ENCODE peak calls at places on chromosome 19, in seven cellular contexts. B, K, W, Z, O, I and S are unnamed samples.

GRCh38 chr19:29741226-29741625 is 26.2 kb upstream of the C19orf12 start:
- DNase-seq in B (no peak), K (no peak), W (no peak), Z (no peak), O (no peak), I (no peak), S (no peak)

GRCh38 chr19:8333771-8334457 is 9.1 kb downstream of the KANK3 start:
- DNase-seq in B (no peak), K (no peak), W (no peak), Z (no peak), O (peak), I (no peak), S (no peak)

GRCh38 chr19:34430738-34431625 is 2.8 kb downstream of the UBA2 start:
- DNase-seq in B (peak), K (no peak), W (peak), Z (no peak), O (peak), I (peak), S (no peak)

GRCh38 chr19:8466018-8466417 is 21.2 kb downstream of the HNRNPM start:
- DNase-seq in B (no peak), K (peak), W (peak), Z (no peak), O (no peak), I (no peak), S (no peak)

GRCh38 chr19:30564551-30565011 is 192.4 kb downstream of the ZNF536 start:
- DNase-seq in B (no peak), K (no peak), W (no peak), Z (no peak), O (no peak), I (no peak), S (no peak)

GRCh38 chr19:44740351-44740824 is 8.1 kb upstream of the BCL3 start:
- DNase-seq in B (no peak), K (no peak), W (no peak), Z (no peak), O (no peak), I (peak), S (no peak)

GRCh38 chr19:47430041-47430802 is 10.9 kb upstream of the MEIS3 start:
- DNase-seq in B (no peak), K (no peak), W (peak), Z (no peak), O (no peak), I (no peak), S (no peak)

GRCh38 chr19:55720801-55721200 is 17.4 kb downstream of the NLRP9 start:
- DNase-seq in B (no peak), K (no peak), W (no peak), Z (no peak), O (no peak), I (no peak), S (no peak)

GRCh38 chr19:42436006-42436405 is 6.7 kb downstream of the CXCL17 start:
- DNase-seq in B (no peak), K (no peak), W (no peak), Z (no peak), O (no peak), I (no peak), S (no peak)

GRCh38 chr19:11125994-11126685 is 29.4 kb downstream of the SPC24 start:
- DNase-seq in B (peak), K (peak), W (peak), Z (peak), O (peak), I (peak), S (peak)

GRCh38 chr19:46813570-46814358 is 25.4 kb upstream of the SLC1A5 start:
- DNase-seq in B (no peak), K (no peak), W (peak), Z (no peak), O (no peak), I (no peak), S (no peak)

GRCh38 chr19:55390461-55390880 is 4.7 kb downstream of the RPL28 start:
- DNase-seq in B (no peak), K (no peak), W (no peak), Z (no peak), O (no peak), I (no peak), S (no peak)

GRCh38 chr19:12687496-12688196 is at the start of gene GNG14:
- DNase-seq in B (no peak), K (no peak), W (no peak), Z (no peak), O (no peak), I (no peak), S (no peak)

GRCh38 chr19:4075373-4075772 is 8.7 kb upstream of the ZBTB7A start:
- DNase-seq in B (no peak), K (no peak), W (no peak), Z (no peak), O (no peak), I (no peak), S (no peak)

GRCh38 chr19:13014101-13014920 is 19.0 kb downstream of the NFIX start:
- DNase-seq in B (no peak), K (no peak), W (no peak), Z (no peak), O (no peak), I (no peak), S (no peak)

GRCh38 chr19:14434157-14434501 is 1.0 kb downstream of the PKN1 start:
- DNase-seq in B (no peak), K (no peak), W (no peak), Z (no peak), O (peak), I (peak), S (no peak)

GRCh38 chr19:3319643-3320353 is 46.6 kb upstream of the NFIC start:
- DNase-seq in B (no peak), K (no peak), W (no peak), Z (no peak), O (peak), I (no peak), S (no peak)

GRCh38 chr19:54390942-54391577 is 24.2 kb upstream of the TTYH1 start:
- DNase-seq in B (no peak), K (peak), W (peak), Z (no peak), O (peak), I (peak), S (no peak)

GRCh38 chr19:23351806-23352205 is 43.5 kb downstream of the ZNF91 start:
- DNase-seq in B (no peak), K (no peak), W (no peak), Z (no peak), O (no peak), I (no peak), S (no peak)

GRCh38 chr19:13748169-13748884 is 16.0 kb upstream of the MRI1 start:
- DNase-seq in B (peak), K (no peak), W (peak), Z (no peak), O (peak), I (peak), S (no peak)

GRCh38 chr19:53112286-53112685 is 9.1 kb upstream of the ZNF160 start:
- DNase-seq in B (no peak), K (no peak), W (peak), Z (no peak), O (no peak), I (no peak), S (no peak)

GRCh38 chr19:56217039-56217949 is 15.2 kb downstream of the ZSCAN5C start:
- DNase-seq in B (no peak), K (no peak), W (peak), Z (no peak), O (peak), I (no peak), S (no peak)

GRCh38 chr19:5224480-5224879 is 116.1 kb downstream of the PTPRS start:
- DNase-seq in B (no peak), K (no peak), W (no peak), Z (no peak), O (no peak), I (no peak), S (no peak)

GRCh38 chr19:54169149-54169731 is 3.7 kb downstream of the TMC4 start:
- DNase-seq in B (no peak), K (no peak), W (no peak), Z (no peak), O (no peak), I (no peak), S (no peak)

GRCh38 chr19:28009696-28010095 is 1203.3 kb downstream of the UQCRFS1 start:
- DNase-seq in B (no peak), K (no peak), W (no peak), Z (no peak), O (no peak), I (no peak), S (no peak)

GRCh38 chr19:4081441-4082129 is 14.9 kb upstream of the ZBTB7A start:
- DNase-seq in B (peak), K (no peak), W (no peak), Z (no peak), O (no peak), I (no peak), S (no peak)

GRCh38 chr19:50435221-50435620 is 2.5 kb downstream of the MYBPC2 start:
- DNase-seq in B (no peak), K (no peak), W (no peak), Z (no peak), O (no peak), I (no peak), S (no peak)
- H3K27ac ChIP-seq in B (no peak), K (no peak), W (no peak), Z (no peak), O (no peak), I (peak), S (no peak)

GRCh38 chr19:10000171-10000826 is 10.0 kb downstream of the COL5A3 start:
- DNase-seq in B (peak), K (no peak), W (peak), Z (peak), O (peak), I (peak), S (no peak)

GRCh38 chr19:10005632-10006334 is 4.5 kb downstream of the COL5A3 start:
- DNase-seq in B (no peak), K (no peak), W (no peak), Z (no peak), O (no peak), I (no peak), S (no peak)

GRCh38 chr19:10004617-10005016 is 5.7 kb downstream of the COL5A3 start:
- DNase-seq in B (no peak), K (no peak), W (no peak), Z (no peak), O (no peak), I (no peak), S (no peak)

GRCh38 chr19:10003271-10003670 is 7.0 kb downstream of the COL5A3 start:
- DNase-seq in B (no peak), K (no peak), W (no peak), Z (no peak), O (no peak), I (peak), S (no peak)

GRCh38 chr19:10001899-10002298 is 8.4 kb downstream of the COL5A3 start:
- DNase-seq in B (no peak), K (no peak), W (no peak), Z (no peak), O (no peak), I (no peak), S (no peak)
- TF ChIP-seq CTCF in B (peak), K (peak), W (peak), Z (no peak), O (peak), I (peak), S (no peak)

GRCh38 chr19:1103691-1104451 is at the start of gene GPX4:
- DNase-seq in B (peak), K (peak), W (peak), Z (peak), O (peak), I (peak), S (peak)

GRCh38 chr19:1104452-1105216 is 840 bp downstream of the GPX4 start:
- DNase-seq in B (no peak), K (no peak), W (peak), Z (no peak), O (peak), I (peak), S (no peak)

GRCh38 chr19:1106841-1107654 is 3.3 kb downstream of the GPX4 start:
- DNase-seq in B (no peak), K (no peak), W (peak), Z (no peak), O (no peak), I (no peak), S (no peak)

GRCh38 chr19:1105873-1106840 is 2.4 kb downstream of the GPX4 start:
- DNase-seq in B (no peak), K (no peak), W (no peak), Z (no peak), O (no peak), I (no peak), S (no peak)

DNA sequence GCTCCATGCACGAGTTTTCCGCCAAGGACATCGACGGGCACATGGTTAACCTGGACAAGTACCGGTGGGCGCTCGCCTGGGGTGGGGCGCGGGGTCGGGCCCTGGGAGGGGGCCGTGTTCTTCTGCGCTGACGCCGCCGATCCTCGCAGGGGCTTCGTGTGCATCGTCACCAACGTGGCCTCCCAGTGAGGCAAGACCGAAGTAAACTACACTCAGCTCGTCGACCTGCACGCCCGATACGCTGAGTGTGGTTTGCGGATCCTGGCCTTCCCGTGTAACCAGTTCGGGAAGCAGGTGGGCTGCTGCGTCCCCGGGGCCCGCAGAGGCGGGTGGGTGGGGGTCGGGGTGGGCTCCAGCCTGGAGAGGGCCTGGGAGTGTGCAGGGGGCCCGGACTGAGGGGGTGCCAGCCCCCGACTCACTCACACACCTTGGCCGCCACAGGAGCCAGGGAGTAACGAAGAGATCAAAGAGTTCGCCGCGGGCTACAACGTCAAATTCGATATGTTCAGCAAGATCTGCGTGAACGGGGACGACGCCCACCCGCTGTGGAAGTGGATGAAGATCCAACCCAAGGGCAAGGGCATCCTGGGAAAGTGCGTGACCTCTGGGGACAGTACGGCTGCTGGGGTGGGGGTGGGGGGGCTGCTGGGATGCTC is 1.6 kb downstream of the GPX4 start:
- DNase-seq in B (no peak), K (no peak), W (peak), Z (no peak), O (no peak), I (no peak), S (no peak)
- H3K27ac ChIP-seq in B (peak), K (peak), W (peak), Z (peak), O (peak), I (no peak), S (peak)

DNA sequence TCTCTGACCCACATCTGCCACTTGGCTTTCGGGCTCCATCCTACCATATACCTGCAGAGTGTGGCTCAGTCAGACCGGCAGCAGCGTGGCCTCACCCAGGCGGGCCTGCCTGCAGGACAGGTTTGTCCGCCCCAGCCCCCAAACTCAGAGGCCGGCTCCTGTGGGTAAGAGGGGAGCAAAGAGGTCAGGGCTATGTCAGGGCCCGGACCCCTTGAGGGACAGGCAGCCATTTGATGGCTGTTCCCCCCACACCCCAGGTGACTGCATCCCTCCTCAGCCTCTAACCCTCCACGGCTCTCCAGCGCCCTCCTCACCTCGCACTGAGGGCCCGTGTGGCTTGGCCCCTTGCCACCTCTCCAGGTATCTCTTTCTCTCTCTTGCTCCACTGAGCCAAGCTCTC is 12.3 kb upstream of the ZBTB32 start:
- DNase-seq in B (no peak), K (no peak), W (no peak), Z (no peak), O (no peak), I (no peak), S (no peak)
- TF ChIP-seq CTCF in B (no peak), K (no peak), W (no peak), Z (no peak), O (no peak), I (peak), S (no peak)

GRCh38 chr19:18386543-18387251 is 739 bp downstream of the GDF15 start:
- DNase-seq in B (no peak), K (no peak), W (peak), Z (no peak), O (no peak), I (no peak), S (no peak)

GRCh38 chr19:18389095-18389735 is 3.3 kb downstream of the GDF15 start:
- DNase-seq in B (no peak), K (no peak), W (no peak), Z (no peak), O (no peak), I (no peak), S (no peak)

GRCh38 chr19:18388328-18389094 is 2.6 kb downstream of the GDF15 start:
- DNase-seq in B (peak), K (no peak), W (no peak), Z (peak), O (peak), I (peak), S (no peak)

GRCh38 chr19:18385675-18386542 is at the start of gene GDF15:
- DNase-seq in B (no peak), K (peak), W (peak), Z (no peak), O (peak), I (peak), S (peak)

GRCh38 chr19:18387395-18387794 is 1.4 kb downstream of the GDF15 start:
- DNase-seq in B (no peak), K (no peak), W (no peak), Z (no peak), O (no peak), I (no peak), S (no peak)
- H3K27ac ChIP-seq in B (no peak), K (peak), W (peak), Z (no peak), O (no peak), I (no peak), S (no peak)

DNA sequence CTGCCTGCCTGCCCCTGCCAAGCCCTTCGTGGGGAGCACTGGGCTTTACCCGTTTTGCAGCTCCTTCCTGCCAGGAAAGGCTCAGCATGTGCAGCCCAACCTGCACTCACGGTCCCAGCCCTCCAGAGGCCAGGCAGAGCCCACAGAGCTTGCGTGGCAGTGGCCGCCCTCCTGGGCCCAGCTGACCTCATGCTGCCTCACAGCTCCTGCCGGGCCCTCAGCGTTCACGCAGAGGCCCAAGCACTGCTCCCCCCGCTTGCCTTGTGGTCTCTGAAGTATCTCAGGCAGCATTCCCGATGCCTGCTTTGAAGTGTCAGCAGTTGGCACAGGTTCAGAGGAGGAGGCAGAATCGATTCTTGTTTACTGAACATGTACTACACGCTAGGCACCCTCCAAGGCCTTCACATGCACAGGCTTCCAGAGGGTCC is 32.5 kb downstream of the CAPN12 start:
- DNase-seq in B (no peak), K (peak), W (peak), Z (no peak), O (no peak), I (no peak), S (no peak)
- TF ChIP-seq CTCF in B (no peak), K (peak), W (peak), Z (no peak), O (no peak), I (no peak), S (peak)

DNA sequence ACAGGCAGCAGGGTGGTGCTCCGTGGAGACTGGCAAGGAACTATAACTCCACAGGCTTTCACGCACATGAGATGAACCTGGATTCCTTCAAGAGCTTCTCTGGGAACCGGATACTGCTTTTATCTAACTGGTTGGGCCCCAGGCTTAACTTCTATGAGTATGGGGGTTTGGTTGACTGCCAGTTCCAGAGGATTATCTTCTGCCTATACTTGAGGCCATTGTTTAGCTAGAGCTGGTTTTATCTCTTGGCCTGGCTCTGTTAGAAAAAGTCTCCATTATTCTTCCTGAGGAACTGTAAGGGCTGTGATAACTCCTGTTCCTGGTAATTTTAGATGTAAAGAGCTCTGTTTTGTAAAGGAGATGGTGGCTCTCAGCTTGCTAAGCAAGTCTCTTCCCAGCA is 40.9 kb downstream of the ZNF846 start:
- DNase-seq in B (no peak), K (no peak), W (no peak), Z (no peak), O (no peak), I (no peak), S (no peak)
- H3K27ac ChIP-seq in B (no peak), K (no peak), W (no peak), Z (no peak), O (no peak), I (no peak), S (no peak)

DNA sequence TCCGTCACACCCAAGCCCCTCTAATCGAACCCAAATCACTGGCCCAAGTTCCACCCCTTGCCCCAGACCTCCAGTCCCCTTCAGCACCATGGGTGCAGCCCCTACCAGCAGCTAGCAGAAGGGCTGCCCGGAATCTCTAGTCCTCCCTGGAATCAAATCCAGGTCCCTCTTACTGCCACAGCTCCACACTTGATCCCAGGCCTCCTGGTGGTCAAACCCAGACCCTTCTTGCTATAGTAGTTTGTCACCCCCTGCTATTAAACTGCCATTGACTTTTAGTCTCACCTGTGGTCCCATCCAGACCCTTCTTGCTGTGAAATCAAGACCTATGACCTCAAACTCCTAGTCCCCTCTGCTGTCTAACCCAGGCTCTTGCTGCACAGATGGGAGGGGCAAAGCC is 8.7 kb downstream of the HIPK4 start:
- DNase-seq in B (no peak), K (no peak), W (no peak), Z (no peak), O (peak), I (no peak), S (no peak)
- TF ChIP-seq CTCF in B (no peak), K (peak), W (no peak), Z (no peak), O (no peak), I (peak), S (no peak)

GRCh38 chr19:16377521-16377920 is 52.9 kb downstream of the KLF2 start:
- DNase-seq in B (no peak), K (no peak), W (no peak), Z (no peak), O (no peak), I (no peak), S (no peak)
- H3K27ac ChIP-seq in B (no peak), K (no peak), W (no peak), Z (no peak), O (no peak), I (no peak), S (no peak)